ENCODE peak calls at places on chromosomes 7 and 10, in nine cellular contexts. N is heart right ventricle, M is breast epithelium, U is HCT116, L is mucosa of descending colon, G is H9, Z is right lobe of liver, V is upper lobe of left lung, A is spleen. P is an unnamed sample. For H3K4me1, the result is how much of the 10 kb centered on the place peaks cover.

GRCh38 chr10:121469797-121470606 is 128.2 kb downstream of the FGFR2 start:
- DNase-seq in N (no peak), M (no peak), U (no peak), L (no peak), G (no peak), Z (no peak), V (no peak), A (no peak), P (no peak)

GRCh38 chr10:124683816-124684215 is 60.4 kb downstream of the FAM53B start:
- DNase-seq in N (no peak), M (no peak), U (no peak), L (peak), G (no peak), Z (no peak), V (no peak), A (no peak), P (no peak)

GRCh38 chr10:78507761-78508160 is 474.1 kb downstream of the RPS24 start:
- DNase-seq in N (no peak), M (no peak), U (no peak), L (no peak), G (no peak), Z (no peak), V (no peak), A (no peak), P (no peak)

GRCh38 chr7:22720791-22721786 is 5.9 kb upstream of the IL6 start:
- DNase-seq in N (no peak), M (no peak), U (no peak), L (no peak), G (no peak), Z (no peak), V (no peak), A (no peak), P (no peak)

GRCh38 chr10:70742537-70743429 is 42.4 kb downstream of the TBATA start:
- DNase-seq in N (peak), M (no peak), U (no peak), L (no peak), G (no peak), Z (no peak), V (no peak), A (peak), P (peak)

GRCh38 chr10:47257396-47258120 is 42.4 kb upstream of the GDF10 start:
- DNase-seq in N (no peak), M (no peak), U (no peak), L (no peak), G (no peak), Z (no peak), V (no peak), A (no peak), P (no peak)

GRCh38 chr10:43890124-43890523 is 241.4 kb upstream of the ZNF32 start:
- DNase-seq in N (no peak), M (no peak), U (no peak), L (no peak), G (no peak), Z (no peak), V (no peak), A (no peak), P (no peak)

GRCh38 chr10:89384474-89385324 is 6.8 kb downstream of the IFIT1B start:
- DNase-seq in N (no peak), M (no peak), U (no peak), L (no peak), G (no peak), Z (no peak), V (no peak), A (no peak), P (no peak)

GRCh38 chr7:28301148-28301641 is 111.1 kb upstream of the CREB5 start:
- DNase-seq in N (no peak), M (no peak), U (no peak), L (no peak), G (no peak), Z (peak), V (no peak), A (no peak), P (no peak)

GRCh38 chr7:85021090-85021704 is 165.7 kb downstream of the SEMA3D start:
- DNase-seq in N (no peak), M (no peak), U (no peak), L (no peak), G (no peak), Z (no peak), V (no peak), A (no peak), P (peak)

GRCh38 chr7:69683002-69683401 is 84.7 kb downstream of the AUTS2 start:
- DNase-seq in N (no peak), M (no peak), U (no peak), L (no peak), G (peak), Z (no peak), V (no peak), A (no peak), P (no peak)

GRCh38 chr10:33329178-33329577 is 5.3 kb downstream of the NRP1 start:
- DNase-seq in N (no peak), M (no peak), U (no peak), L (no peak), G (no peak), Z (no peak), V (no peak), A (no peak), P (no peak)

GRCh38 chr7:16421333-16422099 is at the start of gene CRPPA:
- DNase-seq in N (peak), M (no peak), U (no peak), L (peak), G (peak), Z (peak), V (peak), A (peak), P (peak)

GRCh38 chr7:85103352-85103751 is 83.5 kb downstream of the SEMA3D start:
- DNase-seq in N (peak), M (no peak), U (peak), L (no peak), G (no peak), Z (no peak), V (no peak), A (no peak), P (no peak)

GRCh38 chr7:73900286-73900685 is 39.3 kb downstream of the TMEM270 start:
- DNase-seq in N (no peak), M (no peak), U (no peak), L (no peak), G (peak), Z (no peak), V (no peak), A (no peak), P (no peak)

DNA sequence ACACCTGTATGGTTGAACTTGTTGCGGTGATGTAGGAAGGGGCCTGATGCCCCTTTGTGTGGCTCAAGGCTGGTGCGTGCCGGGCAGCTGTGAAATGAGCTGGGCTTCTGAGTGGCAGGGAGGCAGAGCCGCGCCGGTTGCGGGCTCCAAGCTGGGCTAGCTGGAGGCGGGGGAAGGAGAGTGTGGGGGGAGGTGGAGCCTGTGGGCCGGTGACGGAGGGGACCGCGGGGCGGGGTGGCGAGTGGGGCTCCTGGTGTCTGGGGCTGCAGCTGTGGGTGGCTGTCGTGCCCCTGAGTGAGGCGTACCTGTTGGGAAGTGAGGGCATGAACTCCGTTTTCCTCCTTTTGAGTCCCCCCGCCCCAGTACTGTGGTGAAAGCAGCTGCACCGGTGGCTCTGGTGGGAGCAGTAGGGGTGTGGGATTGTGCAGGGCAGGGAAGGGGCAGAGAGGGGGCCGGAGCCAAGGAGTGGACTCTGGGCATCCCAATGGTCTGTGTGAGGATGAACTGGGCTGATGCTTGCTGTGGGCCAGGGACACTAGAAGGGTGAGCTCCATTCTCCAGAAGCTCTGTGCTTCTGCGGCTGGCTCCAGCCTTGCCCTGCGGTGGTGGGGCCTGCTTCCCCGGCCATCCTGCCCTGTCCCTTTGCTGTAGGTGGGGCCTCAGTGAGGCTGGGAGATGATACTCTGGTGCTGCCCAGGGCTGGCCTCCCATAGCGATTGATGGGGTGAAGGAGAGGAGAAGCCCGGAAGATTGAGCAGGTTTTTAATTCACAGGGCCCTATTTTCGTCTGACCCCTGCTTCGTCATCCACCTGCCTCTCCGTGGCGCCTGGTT is 41.7 kb downstream of the INPP5A start:
- DNase-seq in N (no peak), M (no peak), U (no peak), L (no peak), G (no peak), Z (no peak), V (peak), A (no peak), P (no peak)
- H3K4me1 ChIP-seq in N (half or more), M (under half), U (under half), L (under half), G (under half), Z (under half), V (half or more), A (half or more), P (under half)

GRCh38 chr10:35639021-35639521 is 3.0 kb downstream of the FZD8 start:
- DNase-seq in N (no peak), M (no peak), U (no peak), L (no peak), G (peak), Z (no peak), V (peak), A (no peak), P (peak)

GRCh38 chr10:35640951-35641429 is 1.1 kb downstream of the FZD8 start:
- DNase-seq in N (peak), M (peak), U (peak), L (peak), G (peak), Z (peak), V (peak), A (peak), P (peak)

GRCh38 chr10:35640474-35640873 is 1.6 kb downstream of the FZD8 start:
- DNase-seq in N (peak), M (peak), U (no peak), L (peak), G (peak), Z (peak), V (peak), A (peak), P (peak)

GRCh38 chr10:35638116-35638515 is 4.0 kb downstream of the FZD8 start:
- DNase-seq in N (no peak), M (no peak), U (no peak), L (no peak), G (no peak), Z (no peak), V (no peak), A (no peak), P (no peak)

GRCh38 chr10:35639651-35640311 is 2.3 kb downstream of the FZD8 start:
- DNase-seq in N (peak), M (no peak), U (no peak), L (peak), G (peak), Z (peak), V (peak), A (peak), P (peak)
- TF ChIP-seq CTCF in N (no peak), M (no peak), U (no peak), L (no peak), G (peak), Z (no peak), V (no peak), A (no peak), P (no peak)

GRCh38 chr7:40870108-40870507 is 735.3 kb downstream of the SUGCT start:
- DNase-seq in N (no peak), M (no peak), U (no peak), L (no peak), G (no peak), Z (no peak), V (no peak), A (no peak), P (no peak)
- H3K4me1 ChIP-seq in N (under half), M (under half), U (under half), L (under half), G (under half), Z (under half), V (under half), A (under half), P (under half)

GRCh38 chr7:43511029-43511428 is 71.9 kb upstream of the STK17A start:
- DNase-seq in N (no peak), M (no peak), U (no peak), L (no peak), G (peak), Z (no peak), V (no peak), A (no peak), P (no peak)
- TF ChIP-seq CTCF in N (no peak), M (no peak), U (peak), L (no peak), G (peak), Z (no peak), V (no peak), A (no peak), P (no peak)

DNA sequence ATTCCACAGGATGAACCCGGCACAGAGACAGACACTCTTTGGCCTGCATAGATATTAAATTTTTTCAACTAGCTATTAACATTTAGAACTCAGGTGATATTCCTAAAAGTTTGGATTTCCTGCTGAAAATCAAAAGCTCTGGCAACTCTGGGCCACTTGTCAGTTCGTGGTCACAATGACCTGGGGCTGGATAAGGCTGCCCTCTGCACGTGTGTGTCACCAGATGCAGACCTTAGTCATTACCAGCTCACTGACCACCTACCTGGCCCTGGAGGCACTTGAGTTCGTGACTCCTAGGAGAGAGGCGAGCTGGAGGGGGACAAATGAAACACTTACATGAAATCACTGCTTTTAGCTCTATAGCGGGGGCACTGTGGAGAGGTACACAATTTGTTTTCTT is 126.5 kb downstream of the HIPK2 start:
- DNase-seq in N (no peak), M (no peak), U (no peak), L (no peak), G (no peak), Z (peak), V (no peak), A (no peak), P (no peak)
- H3K4me1 ChIP-seq in N (half or more), M (under half), U (under half), L (under half), G (under half), Z (under half), V (half or more), A (half or more), P (under half)

DNA sequence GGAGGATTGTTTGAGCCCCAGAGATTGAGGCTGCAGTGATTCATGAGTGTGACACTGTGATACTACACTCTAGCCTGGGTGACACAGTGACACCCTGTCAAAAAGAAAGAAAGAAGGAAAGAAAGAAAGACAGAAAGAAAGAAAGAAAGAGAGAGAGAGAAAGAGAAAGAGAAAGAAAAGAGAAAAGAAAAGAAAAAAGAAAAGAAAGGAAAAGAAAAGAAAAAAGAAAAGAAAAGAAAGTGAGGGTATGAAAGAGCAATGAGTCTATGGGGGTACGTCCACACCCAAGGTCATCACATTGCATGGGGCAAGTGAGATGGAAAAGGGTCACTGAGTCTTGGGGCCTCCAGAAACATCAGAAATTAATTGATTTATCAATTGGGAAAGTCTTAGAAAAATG is 135.2 kb upstream of the CSTF2T start:
- DNase-seq in N (no peak), M (no peak), U (no peak), L (no peak), G (no peak), Z (no peak), V (no peak), A (no peak), P (no peak)
- TF ChIP-seq CTCF in N (no peak), M (no peak), U (no peak), L (no peak), G (no peak), Z (no peak), V (no peak), A (no peak), P (no peak)

GRCh38 chr7:95547356-95547755 is 49.0 kb downstream of the PDK4 start:
- DNase-seq in N (no peak), M (no peak), U (no peak), L (no peak), G (no peak), Z (no peak), V (no peak), A (no peak), P (no peak)
- H3K4me1 ChIP-seq in N (half or more), M (under half), U (under half), L (under half), G (under half), Z (under half), V (half or more), A (under half), P (under half)

DNA sequence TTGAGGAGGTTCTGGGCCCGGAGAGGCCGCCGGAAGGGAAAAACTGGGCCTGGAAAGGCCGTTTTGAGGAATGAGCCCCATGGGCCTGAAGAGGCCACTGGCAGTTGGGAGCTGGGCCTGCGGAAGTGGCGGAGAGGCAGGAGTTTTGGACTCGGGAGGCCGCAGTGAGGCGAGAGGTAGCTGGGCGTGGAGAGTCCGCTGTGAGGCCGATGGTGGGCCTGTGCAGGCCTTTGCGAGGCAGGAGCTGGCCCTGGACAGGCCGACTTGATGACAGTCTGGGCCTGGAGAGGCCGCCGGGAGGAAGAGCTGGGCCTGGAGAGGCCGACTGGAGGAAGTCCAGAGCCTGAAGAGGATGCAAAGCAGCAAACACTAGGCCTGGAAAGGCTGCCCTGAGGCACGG is 259.0 kb upstream of the NUPR2 start:
- DNase-seq in N (no peak), M (no peak), U (no peak), L (no peak), G (no peak), Z (no peak), V (peak), A (no peak), P (no peak)
- TF ChIP-seq CTCF in N (no peak), M (no peak), U (no peak), L (no peak), G (no peak), Z (no peak), V (no peak), A (no peak), P (no peak)

P was measured in hepatocyte.